ENCODE peak calls at places on chromosomes 2 and 18, in ten cellular contexts. One of them, this sample, is unnamed.

GRCh38 chr2:175627405-175627804 is 374.7 kb downstream of the LNPK start:
- DNase-seq in IMR-90: no peak
- DNase-seq in AG04449: peak; percentile 40
- DNase-seq in endothelial cell of umbilical vein: no peak
- DNase-seq in transverse colon: no peak
- DNase-seq in heart left ventricle: no peak
- DNase-seq in astrocyte of the cerebellum: no peak
- DNase-seq in brain microvascular endothelial cell: no peak
- DNase-seq in Peyer's patch: no peak
- DNase-seq in fibroblast of lung: no peak
- DNase-seq in this sample: no peak

GRCh38 chr2:47344890-47345583 is 57.9 kb upstream of the MSH2 start:
- DNase-seq in Peyer's patch: peak; percentile 88
- DNase-seq in AG04449: no peak
- DNase-seq in IMR-90: peak; percentile 44
- DNase-seq in transverse colon: peak; percentile 91
- DNase-seq in heart left ventricle: peak; percentile 80
- DNase-seq in brain microvascular endothelial cell: peak; percentile 65
- DNase-seq in endothelial cell of umbilical vein: peak; percentile 93
- DNase-seq in astrocyte of the cerebellum: peak; percentile 57
- DNase-seq in fibroblast of lung: peak; percentile 88
- DNase-seq in this sample: no peak

GRCh38 chr2:24984912-24985311 is 13.2 kb upstream of the DNAJC27 start:
- DNase-seq in Peyer's patch: no peak
- DNase-seq in heart left ventricle: peak; percentile 78
- DNase-seq in endothelial cell of umbilical vein: no peak
- DNase-seq in fibroblast of lung: peak; percentile 57
- DNase-seq in IMR-90: peak; percentile 27
- DNase-seq in astrocyte of the cerebellum: peak; percentile 31
- DNase-seq in AG04449: no peak
- DNase-seq in transverse colon: peak; percentile 18
- DNase-seq in brain microvascular endothelial cell: peak; percentile 15
- DNase-seq in this sample: peak; percentile 39

GRCh38 chr2:108884629-108885028 is 98.1 kb downstream of the CCDC138 start:
- DNase-seq in IMR-90: no peak
- DNase-seq in transverse colon: no peak
- DNase-seq in Peyer's patch: no peak
- DNase-seq in brain microvascular endothelial cell: no peak
- DNase-seq in AG04449: no peak
- DNase-seq in fibroblast of lung: no peak
- DNase-seq in endothelial cell of umbilical vein: no peak
- DNase-seq in astrocyte of the cerebellum: no peak
- DNase-seq in heart left ventricle: no peak
- DNase-seq in this sample: no peak

GRCh38 chr2:15761056-15761455 is 169.4 kb downstream of the DDX1 start:
- DNase-seq in Peyer's patch: no peak
- DNase-seq in endothelial cell of umbilical vein: no peak
- DNase-seq in transverse colon: no peak
- DNase-seq in astrocyte of the cerebellum: no peak
- DNase-seq in heart left ventricle: no peak
- DNase-seq in AG04449: no peak
- DNase-seq in brain microvascular endothelial cell: no peak
- DNase-seq in IMR-90: no peak
- DNase-seq in fibroblast of lung: no peak
- DNase-seq in this sample: no peak

GRCh38 chr2:70906022-70906421 is 29.7 kb upstream of the ATP6V1B1 start:
- DNase-seq in brain microvascular endothelial cell: no peak
- DNase-seq in astrocyte of the cerebellum: no peak
- DNase-seq in transverse colon: no peak
- DNase-seq in endothelial cell of umbilical vein: no peak
- DNase-seq in AG04449: no peak
- DNase-seq in heart left ventricle: no peak
- DNase-seq in fibroblast of lung: no peak
- DNase-seq in IMR-90: no peak
- DNase-seq in Peyer's patch: no peak
- DNase-seq in this sample: no peak

GRCh38 chr18:845152-845819 is 33.2 kb upstream of the YES1 start:
- DNase-seq in IMR-90: peak; percentile 63
- DNase-seq in astrocyte of the cerebellum: peak; percentile 40
- DNase-seq in brain microvascular endothelial cell: peak; percentile 34
- DNase-seq in transverse colon: no peak
- DNase-seq in endothelial cell of umbilical vein: peak; percentile 96
- DNase-seq in fibroblast of lung: peak; percentile 83
- DNase-seq in heart left ventricle: no peak
- DNase-seq in Peyer's patch: no peak
- DNase-seq in AG04449: no peak
- DNase-seq in this sample: peak; percentile 97

GRCh38 chr2:74186038-74186437 is 7.4 kb upstream of the MOB1A start:
- DNase-seq in IMR-90: no peak
- DNase-seq in astrocyte of the cerebellum: no peak
- DNase-seq in AG04449: no peak
- DNase-seq in endothelial cell of umbilical vein: no peak
- DNase-seq in heart left ventricle: peak; percentile 41
- DNase-seq in Peyer's patch: no peak
- DNase-seq in fibroblast of lung: no peak
- DNase-seq in transverse colon: peak; percentile 45
- DNase-seq in brain microvascular endothelial cell: no peak
- DNase-seq in this sample: no peak

GRCh38 chr2:137383391-137383790 is 580.9 kb upstream of the HNMT start:
- DNase-seq in brain microvascular endothelial cell: no peak
- DNase-seq in heart left ventricle: no peak
- DNase-seq in astrocyte of the cerebellum: no peak
- DNase-seq in AG04449: no peak
- DNase-seq in Peyer's patch: no peak
- DNase-seq in transverse colon: no peak
- DNase-seq in endothelial cell of umbilical vein: no peak
- DNase-seq in IMR-90: no peak
- DNase-seq in fibroblast of lung: no peak
- DNase-seq in this sample: no peak

DNA sequence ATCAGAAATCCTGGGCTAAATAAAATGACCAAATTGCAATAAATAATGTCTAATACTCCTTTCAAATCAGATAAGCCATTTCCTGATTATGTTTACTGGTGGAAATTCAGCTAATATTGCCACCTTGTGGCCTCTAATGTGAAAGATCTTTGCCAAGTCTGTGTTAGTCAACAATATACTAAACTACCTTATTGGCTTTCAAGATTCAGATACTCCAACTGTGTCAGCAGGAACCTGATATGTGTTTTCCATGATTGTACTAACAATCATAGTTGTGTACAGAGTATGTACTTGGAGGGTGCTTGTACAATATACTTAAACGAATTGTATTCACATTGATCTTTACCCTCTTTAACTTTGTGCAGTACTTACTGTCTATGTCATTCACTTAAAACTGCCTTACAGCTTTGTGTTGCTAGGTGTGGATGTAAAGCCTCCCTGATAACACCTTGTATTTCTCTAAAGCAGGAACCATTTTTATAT is 75.4 kb upstream of the C2orf15 start:
- DNase-seq in transverse colon: no peak
- DNase-seq in heart left ventricle: no peak
- DNase-seq in astrocyte of the cerebellum: peak; percentile 26
- DNase-seq in fibroblast of lung: peak; percentile 36
- DNase-seq in brain microvascular endothelial cell: peak; percentile 23
- DNase-seq in endothelial cell of umbilical vein: peak; percentile 67
- DNase-seq in IMR-90: peak; percentile 38
- DNase-seq in Peyer's patch: no peak
- DNase-seq in AG04449: no peak
- DNase-seq in this sample: peak; percentile 59
- H3K4me3 ChIP-seq in transverse colon: no peak overlapping the region
- H3K4me3 ChIP-seq in heart left ventricle: no peak overlapping the region
- H3K4me3 ChIP-seq in astrocyte of the cerebellum: no peak overlapping the region
- H3K4me3 ChIP-seq in fibroblast of lung: no peak overlapping the region
- H3K4me3 ChIP-seq in brain microvascular endothelial cell: no peak overlapping the region
- H3K4me3 ChIP-seq in endothelial cell of umbilical vein: no peak overlapping the region
- H3K4me3 ChIP-seq in IMR-90: no peak overlapping the region
- H3K4me3 ChIP-seq in Peyer's patch: no peak overlapping the region
- H3K4me3 ChIP-seq in AG04449: no peak overlapping the region
- H3K4me3 ChIP-seq in this sample: no peak overlapping the region

GRCh38 chr2:27409321-27410073 is at the start of gene PPM1G:
- DNase-seq in AG04449: peak; percentile 34
- DNase-seq in astrocyte of the cerebellum: peak; percentile 74
- DNase-seq in fibroblast of lung: peak; percentile 88
- DNase-seq in heart left ventricle: peak; percentile 96
- DNase-seq in endothelial cell of umbilical vein: peak; percentile 97
- DNase-seq in Peyer's patch: peak; percentile 99
- DNase-seq in IMR-90: peak; percentile 88
- DNase-seq in brain microvascular endothelial cell: peak; percentile 85
- DNase-seq in transverse colon: peak; percentile 98
- DNase-seq in this sample: peak; percentile 85
- TF ChIP-seq CTCF in AG04449: no peak
- TF ChIP-seq CTCF in astrocyte of the cerebellum: no peak
- TF ChIP-seq CTCF in fibroblast of lung: no peak
- TF ChIP-seq CTCF in heart left ventricle: no peak
- TF ChIP-seq CTCF in endothelial cell of umbilical vein: no peak
- TF ChIP-seq CTCF in Peyer's patch: no peak
- TF ChIP-seq CTCF in IMR-90: no peak
- TF ChIP-seq CTCF in brain microvascular endothelial cell: no peak
- TF ChIP-seq CTCF in transverse colon: no peak
- TF ChIP-seq CTCF in this sample: no peak

DNA sequence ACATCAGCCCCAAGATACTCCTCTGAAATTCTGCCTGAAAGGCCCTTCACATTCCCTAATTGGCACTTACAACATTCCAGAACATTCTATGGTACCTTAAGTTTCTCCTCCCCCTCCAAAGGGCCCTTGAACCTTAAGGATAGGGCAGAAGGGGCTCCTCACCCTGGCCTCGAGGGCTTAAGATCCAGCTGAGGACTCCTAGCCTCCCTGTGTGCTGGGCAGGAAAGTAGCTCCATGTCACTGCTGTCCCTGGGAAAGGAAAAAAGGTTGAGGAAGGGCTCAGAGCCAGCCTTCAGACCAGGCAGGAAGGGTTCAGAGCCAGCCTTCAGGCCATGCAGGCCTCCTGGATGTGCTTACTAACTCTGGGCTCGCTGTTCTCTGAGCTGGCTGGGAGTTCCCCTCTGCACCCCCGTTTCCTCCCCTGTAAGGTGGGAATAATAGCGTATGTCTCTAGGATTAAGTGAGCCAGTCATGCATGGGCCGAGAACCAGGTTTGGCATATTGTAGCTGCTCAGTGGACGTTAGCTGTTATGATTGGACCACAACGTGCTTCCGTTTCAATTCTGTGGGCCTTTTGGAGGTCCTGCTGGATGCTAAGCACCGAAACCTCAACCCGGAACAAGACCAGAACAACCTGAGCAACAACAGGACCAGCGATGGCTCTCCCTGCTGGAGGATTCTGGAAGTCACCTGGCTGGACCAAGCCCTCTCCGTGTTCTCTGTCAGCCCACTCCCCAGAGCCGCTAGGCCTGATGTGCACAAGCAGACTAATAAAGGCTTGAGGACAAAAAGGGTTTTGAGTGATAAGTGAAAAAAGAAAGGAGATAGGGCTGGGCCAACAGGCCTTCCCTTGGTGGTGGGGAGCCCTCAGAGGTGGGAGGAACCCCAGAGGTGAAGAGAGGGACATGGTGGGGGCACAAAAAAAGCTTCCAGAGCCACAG is 1.0 kb upstream of the B3GNT7 start:
- DNase-seq in fibroblast of lung: no peak
- DNase-seq in endothelial cell of umbilical vein: no peak
- DNase-seq in Peyer's patch: no peak
- DNase-seq in transverse colon: no peak
- DNase-seq in astrocyte of the cerebellum: no peak
- DNase-seq in IMR-90: no peak
- DNase-seq in brain microvascular endothelial cell: no peak
- DNase-seq in AG04449: no peak
- DNase-seq in heart left ventricle: no peak
- DNase-seq in this sample: no peak
- H3K4me3 ChIP-seq in fibroblast of lung: no peak overlapping the region
- H3K4me3 ChIP-seq in endothelial cell of umbilical vein: no peak overlapping the region
- H3K4me3 ChIP-seq in Peyer's patch: peak overlapping the region; percentile 55
- H3K4me3 ChIP-seq in transverse colon: peak overlapping the region; percentile 88
- H3K4me3 ChIP-seq in astrocyte of the cerebellum: no peak overlapping the region
- H3K4me3 ChIP-seq in IMR-90: no peak overlapping the region
- H3K4me3 ChIP-seq in brain microvascular endothelial cell: no peak overlapping the region
- H3K4me3 ChIP-seq in AG04449: no peak overlapping the region
- H3K4me3 ChIP-seq in heart left ventricle: no peak overlapping the region
- H3K4me3 ChIP-seq in this sample: no peak overlapping the region

GRCh38 chr18:54558609-54559585 is 32.1 kb upstream of the DYNAP start:
- DNase-seq in heart left ventricle: no peak
- DNase-seq in IMR-90: peak; percentile 3
- DNase-seq in AG04449: no peak
- DNase-seq in astrocyte of the cerebellum: peak; percentile 2
- DNase-seq in endothelial cell of umbilical vein: peak; percentile 25
- DNase-seq in brain microvascular endothelial cell: no peak
- DNase-seq in transverse colon: no peak
- DNase-seq in Peyer's patch: no peak
- DNase-seq in fibroblast of lung: peak; percentile 3
- DNase-seq in this sample: peak; percentile 26
- TF ChIP-seq CTCF in heart left ventricle: peak; percentile 42
- TF ChIP-seq CTCF in IMR-90: peak; percentile 57
- TF ChIP-seq CTCF in AG04449: peak; percentile 38
- TF ChIP-seq CTCF in astrocyte of the cerebellum: peak; percentile 67
- TF ChIP-seq CTCF in endothelial cell of umbilical vein: peak; percentile 60
- TF ChIP-seq CTCF in brain microvascular endothelial cell: peak; percentile 63
- TF ChIP-seq CTCF in transverse colon: peak; percentile 57
- TF ChIP-seq CTCF in Peyer's patch: peak; percentile 42
- TF ChIP-seq CTCF in fibroblast of lung: peak; percentile 40
- TF ChIP-seq CTCF in this sample: peak; percentile 74

DNA sequence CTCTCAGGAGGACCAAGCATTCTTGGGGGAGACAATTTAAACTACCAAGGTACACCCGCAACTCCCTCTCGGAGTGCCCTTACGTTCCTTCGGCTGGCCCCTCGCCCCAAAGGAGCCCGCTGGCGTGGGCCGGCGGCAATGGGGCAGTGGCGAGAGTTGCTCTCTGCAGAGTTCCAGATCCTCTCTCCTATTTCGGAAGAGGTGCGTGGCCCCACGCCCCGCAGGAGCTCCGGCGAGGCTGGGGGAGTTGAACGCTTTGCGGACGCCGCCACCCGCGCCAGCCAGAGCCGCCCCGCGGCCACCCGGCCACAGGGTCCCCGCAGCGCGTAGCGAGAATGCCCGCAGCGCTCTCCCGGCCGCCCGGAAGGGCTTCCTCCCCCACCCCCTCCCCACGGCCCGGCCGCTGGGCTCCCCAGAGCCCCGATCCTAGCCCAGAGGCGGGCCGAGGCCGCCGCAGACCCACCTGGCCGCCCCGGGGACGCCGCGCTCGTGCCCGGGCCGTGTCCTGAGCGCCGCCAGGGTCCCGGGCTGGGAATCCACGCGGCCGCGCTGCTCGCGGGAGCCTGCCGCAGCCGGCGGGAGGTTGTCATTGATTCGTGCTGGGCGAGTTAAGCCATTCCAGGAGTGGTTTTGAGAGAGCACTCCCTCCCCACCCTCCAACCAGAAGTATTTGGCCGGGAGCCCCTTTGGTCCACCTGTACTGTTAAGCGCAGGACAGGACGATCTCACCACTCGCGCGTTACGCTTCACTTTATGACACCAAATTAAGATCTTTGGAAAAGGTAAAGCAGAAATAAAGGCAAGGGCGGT is 206.3 kb upstream of the SMAD2 start:
- DNase-seq in heart left ventricle: no peak
- DNase-seq in Peyer's patch: peak; percentile 68
- DNase-seq in brain microvascular endothelial cell: no peak
- DNase-seq in AG04449: no peak
- DNase-seq in IMR-90: no peak
- DNase-seq in endothelial cell of umbilical vein: no peak
- DNase-seq in fibroblast of lung: no peak
- DNase-seq in astrocyte of the cerebellum: no peak
- DNase-seq in transverse colon: peak; percentile 69
- DNase-seq in this sample: no peak
- H3K4me3 ChIP-seq in heart left ventricle: peak overlapping the region; percentile 53
- H3K4me3 ChIP-seq in Peyer's patch: peak overlapping the region; percentile 43
- H3K4me3 ChIP-seq in brain microvascular endothelial cell: peak overlapping the region; percentile 12
- H3K4me3 ChIP-seq in AG04449: no peak overlapping the region
- H3K4me3 ChIP-seq in IMR-90: no peak overlapping the region
- H3K4me3 ChIP-seq in endothelial cell of umbilical vein: no peak overlapping the region
- H3K4me3 ChIP-seq in fibroblast of lung: no peak overlapping the region
- H3K4me3 ChIP-seq in astrocyte of the cerebellum: peak overlapping the region; percentile 33
- H3K4me3 ChIP-seq in transverse colon: peak overlapping the region; percentile 53
- H3K4me3 ChIP-seq in this sample: peak overlapping the region; percentile 28

GRCh38 chr2:168312036-168312822 is 64.8 kb upstream of the STK39 start:
- DNase-seq in brain microvascular endothelial cell: no peak
- DNase-seq in astrocyte of the cerebellum: no peak
- DNase-seq in heart left ventricle: no peak
- DNase-seq in endothelial cell of umbilical vein: no peak
- DNase-seq in IMR-90: no peak
- DNase-seq in Peyer's patch: no peak
- DNase-seq in transverse colon: no peak
- DNase-seq in fibroblast of lung: peak; percentile 49
- DNase-seq in AG04449: no peak
- DNase-seq in this sample: no peak
- TF ChIP-seq CTCF in brain microvascular endothelial cell: no peak
- TF ChIP-seq CTCF in astrocyte of the cerebellum: no peak
- TF ChIP-seq CTCF in heart left ventricle: no peak
- TF ChIP-seq CTCF in endothelial cell of umbilical vein: no peak
- TF ChIP-seq CTCF in IMR-90: no peak
- TF ChIP-seq CTCF in Peyer's patch: no peak
- TF ChIP-seq CTCF in transverse colon: no peak
- TF ChIP-seq CTCF in fibroblast of lung: no peak
- TF ChIP-seq CTCF in AG04449: no peak
- TF ChIP-seq CTCF in this sample: no peak

This sample was measured in fibroblast of the aortic adventitia.